ENCODE peak calls at places on chromosomes 3 and 15, in five cellular contexts. One of them, this sample, is unnamed.

GRCh38 chr15:74754593-74755215 is 6.1 kb downstream of the CYP1A2 start:
- DNase-seq in stomach: no peak
- DNase-seq in lower leg skin: no peak
- DNase-seq in heart left ventricle: no peak
- DNase-seq in IMR-90: no peak
- DNase-seq in this sample: no peak

GRCh38 chr3:189967254-189967865 is 153.3 kb downstream of the P3H2 start:
- DNase-seq in heart left ventricle: no peak
- DNase-seq in stomach: no peak
- DNase-seq in IMR-90: peak; percentile 65
- DNase-seq in lower leg skin: no peak
- DNase-seq in this sample: peak; percentile 21

GRCh38 chr3:58639001-58639400 is 27.6 kb downstream of the FAM3D start:
- DNase-seq in IMR-90: peak; percentile 45
- DNase-seq in stomach: no peak
- DNase-seq in lower leg skin: no peak
- DNase-seq in heart left ventricle: no peak
- DNase-seq in this sample: no peak

GRCh38 chr3:115832265-115832664 is 209.0 kb downstream of the GAP43 start:
- DNase-seq in stomach: no peak
- DNase-seq in lower leg skin: no peak
- DNase-seq in heart left ventricle: no peak
- DNase-seq in IMR-90: no peak
- DNase-seq in this sample: no peak

GRCh38 chr15:47377465-47377864 is 339.8 kb upstream of the SEMA6D start:
- DNase-seq in lower leg skin: no peak
- DNase-seq in heart left ventricle: no peak
- DNase-seq in IMR-90: no peak
- DNase-seq in stomach: no peak
- DNase-seq in this sample: no peak

GRCh38 chr15:27850961-27851636 is 248.0 kb downstream of the OCA2 start:
- DNase-seq in heart left ventricle: no peak
- DNase-seq in IMR-90: no peak
- DNase-seq in stomach: peak; percentile 7
- DNase-seq in lower leg skin: no peak
- DNase-seq in this sample: no peak

GRCh38 chr15:71708052-71708432 is 102.3 kb upstream of the NR2E3 start:
- DNase-seq in heart left ventricle: peak; percentile 30
- DNase-seq in stomach: no peak
- DNase-seq in IMR-90: no peak
- DNase-seq in lower leg skin: no peak
- DNase-seq in this sample: no peak

GRCh38 chr3:29668728-29669127 is 387.9 kb downstream of the RBMS3 start:
- DNase-seq in stomach: no peak
- DNase-seq in heart left ventricle: no peak
- DNase-seq in lower leg skin: no peak
- DNase-seq in IMR-90: no peak
- DNase-seq in this sample: no peak

GRCh38 chr3:194308635-194309213 is 42.4 kb downstream of the CPN2 start:
- DNase-seq in stomach: no peak
- DNase-seq in IMR-90: no peak
- DNase-seq in lower leg skin: no peak
- DNase-seq in heart left ventricle: no peak
- DNase-seq in this sample: no peak

GRCh38 chr3:140427786-140428185 is 250.1 kb upstream of the TRIM42 start:
- DNase-seq in stomach: no peak
- DNase-seq in heart left ventricle: no peak
- DNase-seq in lower leg skin: no peak
- DNase-seq in IMR-90: no peak
- DNase-seq in this sample: no peak

GRCh38 chr3:131421301-131421700 is 39.7 kb downstream of the NUDT16 start:
- DNase-seq in IMR-90: no peak
- DNase-seq in heart left ventricle: no peak
- DNase-seq in stomach: no peak
- DNase-seq in lower leg skin: no peak
- DNase-seq in this sample: no peak

GRCh38 chr15:35827949-35828348 is 282.0 kb upstream of the DPH6 start:
- DNase-seq in heart left ventricle: no peak
- DNase-seq in lower leg skin: no peak
- DNase-seq in stomach: no peak
- DNase-seq in IMR-90: no peak
- DNase-seq in this sample: no peak

GRCh38 chr3:53597136-53597915 is 102.9 kb downstream of the CACNA1D start:
- DNase-seq in stomach: no peak
- DNase-seq in heart left ventricle: no peak
- DNase-seq in IMR-90: no peak
- DNase-seq in lower leg skin: no peak
- DNase-seq in this sample: no peak

GRCh38 chr3:183448369-183449128 is 20.1 kb upstream of the MCF2L2 start:
- DNase-seq in lower leg skin: no peak
- DNase-seq in heart left ventricle: no peak
- DNase-seq in stomach: no peak
- DNase-seq in IMR-90: no peak
- DNase-seq in this sample: no peak

GRCh38 chr3:183449391-183449790 is 21.0 kb upstream of the MCF2L2 start:
- DNase-seq in lower leg skin: no peak
- DNase-seq in heart left ventricle: peak; percentile 31
- DNase-seq in IMR-90: peak; percentile 38
- DNase-seq in stomach: no peak
- DNase-seq in this sample: no peak

GRCh38 chr3:183446838-183447205 is 18.4 kb upstream of the MCF2L2 start:
- DNase-seq in IMR-90: no peak
- DNase-seq in lower leg skin: no peak
- DNase-seq in heart left ventricle: no peak
- DNase-seq in stomach: no peak
- DNase-seq in this sample: no peak

GRCh38 chr3:183449791-183450190 is 21.4 kb upstream of the MCF2L2 start:
- DNase-seq in IMR-90: peak; percentile 9
- DNase-seq in lower leg skin: no peak
- DNase-seq in heart left ventricle: no peak
- DNase-seq in stomach: no peak
- DNase-seq in this sample: no peak

DNA sequence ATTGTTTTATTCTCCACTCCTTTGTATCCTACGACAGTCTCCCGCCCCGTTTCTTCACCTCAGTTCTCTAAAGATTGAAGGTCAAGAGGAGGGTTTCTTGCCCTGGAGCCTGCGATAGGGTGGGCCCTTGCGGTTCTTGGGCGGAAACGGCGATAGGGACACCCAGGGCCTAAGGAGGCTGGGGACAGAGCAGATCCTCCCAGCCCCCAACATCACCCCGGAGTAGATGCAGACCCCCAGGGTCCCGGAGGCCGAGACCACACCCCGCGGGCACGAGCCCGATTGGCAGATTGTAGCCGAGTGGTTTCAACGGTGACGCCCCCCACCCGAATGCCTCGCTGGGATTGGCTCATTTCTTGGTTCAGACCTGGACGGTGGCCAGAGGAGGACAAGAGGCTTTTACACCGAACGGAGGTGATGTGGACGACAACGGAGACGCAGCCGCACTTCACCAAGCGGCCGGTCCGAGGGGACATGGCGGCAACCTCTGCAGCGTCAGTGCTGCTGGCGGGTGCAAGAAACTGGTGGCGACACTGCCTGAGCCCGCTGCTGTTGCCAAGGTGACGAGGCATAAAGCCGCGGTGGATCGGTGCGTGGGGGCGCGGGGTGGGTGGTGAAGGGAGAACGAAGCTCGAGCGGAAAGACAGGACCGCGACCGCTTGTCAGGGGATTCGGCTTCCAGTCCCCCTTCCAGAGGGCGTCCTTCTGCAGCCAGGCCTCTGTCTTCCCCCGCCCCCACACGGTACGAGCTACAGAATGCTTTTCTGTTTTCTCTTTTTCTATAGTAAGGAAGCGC is 19.0 kb upstream of the MCF2L2 start:
- DNase-seq in heart left ventricle: peak; percentile 90
- DNase-seq in lower leg skin: peak; percentile 69
- DNase-seq in IMR-90: peak; percentile 67
- DNase-seq in stomach: peak; percentile 82
- DNase-seq in this sample: peak; percentile 50
- TF ChIP-seq POLR2A in heart left ventricle: peak; percentile 75
- TF ChIP-seq POLR2A in lower leg skin: no peak
- TF ChIP-seq POLR2A in IMR-90: no peak
- TF ChIP-seq POLR2A in stomach: no peak
- TF ChIP-seq POLR2A in this sample: peak; percentile 83

GRCh38 chr15:65049418-65049840 is 4.2 kb downstream of the SLC51B start:
- DNase-seq in heart left ventricle: peak; percentile 94
- DNase-seq in stomach: peak; percentile 89
- DNase-seq in IMR-90: peak; percentile 82
- DNase-seq in lower leg skin: peak; percentile 83
- DNase-seq in this sample: peak; percentile 89

GRCh38 chr15:65050270-65050669 is 5.1 kb downstream of the SLC51B start:
- DNase-seq in heart left ventricle: no peak
- DNase-seq in lower leg skin: no peak
- DNase-seq in IMR-90: peak; percentile 64
- DNase-seq in stomach: no peak
- DNase-seq in this sample: no peak

GRCh38 chr15:65054333-65055200 is 9.4 kb downstream of the SLC51B start:
- DNase-seq in lower leg skin: peak; percentile 62
- DNase-seq in stomach: peak; percentile 80
- DNase-seq in heart left ventricle: peak; percentile 77
- DNase-seq in IMR-90: peak; percentile 68
- DNase-seq in this sample: peak; percentile 89

GRCh38 chr15:65052956-65053355 is 7.8 kb downstream of the SLC51B start:
- DNase-seq in IMR-90: no peak
- DNase-seq in heart left ventricle: no peak
- DNase-seq in lower leg skin: no peak
- DNase-seq in stomach: no peak
- DNase-seq in this sample: no peak

GRCh38 chr15:65051266-65051665 is 6.1 kb downstream of the SLC51B start:
- DNase-seq in IMR-90: no peak
- DNase-seq in stomach: no peak
- DNase-seq in lower leg skin: no peak
- DNase-seq in heart left ventricle: no peak
- DNase-seq in this sample: no peak
- TF ChIP-seq POLR2A in IMR-90: no peak
- TF ChIP-seq POLR2A in stomach: no peak
- TF ChIP-seq POLR2A in lower leg skin: no peak
- TF ChIP-seq POLR2A in heart left ventricle: no peak
- TF ChIP-seq POLR2A in this sample: no peak

DNA sequence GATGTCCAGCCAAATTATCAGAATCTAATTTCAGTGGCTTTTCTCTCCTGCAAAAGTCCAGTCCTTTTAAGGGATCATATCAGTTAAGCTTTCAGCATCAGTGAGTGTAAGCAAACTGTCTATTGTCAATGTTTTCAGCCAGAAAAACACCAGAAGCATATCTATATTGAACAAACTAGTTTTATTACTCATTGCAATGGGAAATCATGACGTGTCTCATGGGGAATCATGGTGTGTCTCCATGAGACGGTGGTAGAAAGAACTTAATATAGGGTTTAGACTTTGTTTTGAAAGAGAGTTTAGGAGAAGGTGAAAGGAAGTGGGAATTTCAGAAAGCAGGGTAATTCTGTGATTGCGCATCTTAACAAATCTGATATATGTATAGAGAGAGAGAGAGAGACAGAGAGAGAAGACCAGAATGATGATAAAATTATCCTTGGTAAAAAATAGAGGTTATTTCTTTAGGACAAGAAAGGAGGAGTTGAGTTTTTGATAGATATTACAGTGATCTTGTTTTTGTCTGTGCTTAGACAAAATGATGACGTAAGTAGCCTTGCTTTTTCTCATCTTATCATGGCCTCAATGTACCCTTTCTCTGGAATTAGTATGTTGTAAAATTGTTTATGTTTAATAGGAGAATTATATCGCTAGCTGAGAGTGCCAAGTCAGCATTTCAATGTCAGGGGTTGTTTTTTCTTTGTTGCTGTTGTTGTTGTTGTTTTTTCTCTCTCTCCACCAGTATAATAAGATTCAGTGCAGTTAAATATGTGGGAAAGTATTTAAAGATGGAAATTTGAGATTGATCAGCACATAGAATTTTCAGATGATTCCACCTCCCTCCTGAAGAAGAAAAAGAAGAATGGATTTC is 129.9 kb upstream of the OSTN start:
- DNase-seq in IMR-90: peak; percentile 63
- DNase-seq in stomach: no peak
- DNase-seq in lower leg skin: no peak
- DNase-seq in heart left ventricle: no peak
- DNase-seq in this sample: no peak
- TF ChIP-seq POLR2A in IMR-90: no peak
- TF ChIP-seq POLR2A in stomach: no peak
- TF ChIP-seq POLR2A in lower leg skin: no peak
- TF ChIP-seq POLR2A in heart left ventricle: no peak
- TF ChIP-seq POLR2A in this sample: no peak

GRCh38 chr15:69663982-69664381 is 211.4 kb downstream of the RPLP1 start:
- DNase-seq in lower leg skin: no peak
- DNase-seq in IMR-90: no peak
- DNase-seq in stomach: no peak
- DNase-seq in heart left ventricle: no peak
- DNase-seq in this sample: no peak

GRCh38 chr15:69664572-69665326 is 212.1 kb downstream of the RPLP1 start:
- DNase-seq in heart left ventricle: no peak
- DNase-seq in IMR-90: no peak
- DNase-seq in stomach: no peak
- DNase-seq in lower leg skin: no peak
- DNase-seq in this sample: no peak

GRCh38 chr15:69666921-69667811 is 214.5 kb downstream of the RPLP1 start:
- DNase-seq in IMR-90: no peak
- DNase-seq in heart left ventricle: peak; percentile 12
- DNase-seq in stomach: no peak
- DNase-seq in lower leg skin: no peak
- DNase-seq in this sample: peak; percentile 67

GRCh38 chr15:69666441-69666882 is 213.8 kb downstream of the RPLP1 start:
- DNase-seq in IMR-90: peak; percentile 31
- DNase-seq in heart left ventricle: peak; percentile 20
- DNase-seq in lower leg skin: no peak
- DNase-seq in stomach: no peak
- DNase-seq in this sample: peak; percentile 62

GRCh38 chr15:69665641-69666091 is 213.0 kb downstream of the RPLP1 start:
- DNase-seq in stomach: no peak
- DNase-seq in IMR-90: no peak
- DNase-seq in lower leg skin: no peak
- DNase-seq in heart left ventricle: no peak
- DNase-seq in this sample: no peak
- TF ChIP-seq POLR2A in stomach: no peak
- TF ChIP-seq POLR2A in IMR-90: no peak
- TF ChIP-seq POLR2A in lower leg skin: no peak
- TF ChIP-seq POLR2A in heart left ventricle: no peak
- TF ChIP-seq POLR2A in this sample: no peak

GRCh38 chr15:63122002-63122893 is 587 bp downstream of the LACTB start:
- DNase-seq in IMR-90: peak; percentile 75
- DNase-seq in stomach: peak; percentile 95
- DNase-seq in heart left ventricle: peak; percentile 84
- DNase-seq in lower leg skin: peak; percentile 85
- DNase-seq in this sample: peak; percentile 76
- TF ChIP-seq POLR2A in IMR-90: peak; percentile 78
- TF ChIP-seq POLR2A in stomach: no peak
- TF ChIP-seq POLR2A in heart left ventricle: no peak
- TF ChIP-seq POLR2A in lower leg skin: no peak
- TF ChIP-seq POLR2A in this sample: no peak

This sample was measured in GM12891.